ENCODE peak calls at places on chromosomes 12 and 14, in seven cellular contexts. One of them, this sample, is unnamed. For H3K4me1, the result is how much of the 10 kb centered on the place peaks cover.

GRCh38 chr12:90173499-90174197 is 465.0 kb upstream of the ATP2B1 start:
- DNase-seq in vagina: no peak
- DNase-seq in aorta: no peak
- DNase-seq in colonic mucosa: no peak
- DNase-seq in neural progenitor cell: no peak
- DNase-seq in Peyer's patch: no peak
- DNase-seq in CD4-positive, alpha-beta memory T cell: no peak
- DNase-seq in this sample: no peak

GRCh38 chr14:65352964-65353530 is 59.5 kb upstream of the FUT8 start:
- DNase-seq in colonic mucosa: peak
- DNase-seq in Peyer's patch: peak
- DNase-seq in aorta: no peak
- DNase-seq in CD4-positive, alpha-beta memory T cell: no peak
- DNase-seq in vagina: no peak
- DNase-seq in neural progenitor cell: no peak
- DNase-seq in this sample: peak

GRCh38 chr14:105629886-105630215 is 103.5 kb downstream of the TMEM121 start:
- DNase-seq in neural progenitor cell: no peak
- DNase-seq in colonic mucosa: no peak
- DNase-seq in aorta: no peak
- DNase-seq in Peyer's patch: no peak
- DNase-seq in vagina: no peak
- DNase-seq in CD4-positive, alpha-beta memory T cell: no peak
- DNase-seq in this sample: no peak

GRCh38 chr12:90010089-90010488 is 301.5 kb upstream of the ATP2B1 start:
- DNase-seq in vagina: no peak
- DNase-seq in aorta: no peak
- DNase-seq in CD4-positive, alpha-beta memory T cell: no peak
- DNase-seq in neural progenitor cell: peak
- DNase-seq in colonic mucosa: no peak
- DNase-seq in Peyer's patch: no peak
- DNase-seq in this sample: no peak

GRCh38 chr12:57631566-57632368 is 1.2 kb downstream of the B4GALNT1 start:
- DNase-seq in neural progenitor cell: peak
- DNase-seq in CD4-positive, alpha-beta memory T cell: no peak
- DNase-seq in colonic mucosa: no peak
- DNase-seq in Peyer's patch: no peak
- DNase-seq in aorta: no peak
- DNase-seq in vagina: no peak
- DNase-seq in this sample: no peak

GRCh38 chr12:33967760-33968159 is 54.5 kb upstream of the ALG10 start:
- DNase-seq in colonic mucosa: no peak
- DNase-seq in Peyer's patch: no peak
- DNase-seq in vagina: no peak
- DNase-seq in CD4-positive, alpha-beta memory T cell: no peak
- DNase-seq in aorta: no peak
- DNase-seq in neural progenitor cell: no peak
- DNase-seq in this sample: no peak

GRCh38 chr12:2251485-2252179 is 198.8 kb downstream of the CACNA1C start:
- DNase-seq in aorta: no peak
- DNase-seq in CD4-positive, alpha-beta memory T cell: no peak
- DNase-seq in colonic mucosa: no peak
- DNase-seq in neural progenitor cell: no peak
- DNase-seq in vagina: no peak
- DNase-seq in Peyer's patch: no peak
- DNase-seq in this sample: no peak

GRCh38 chr12:53998174-53998899 is 1.6 kb upstream of the HOXC9 start:
- DNase-seq in CD4-positive, alpha-beta memory T cell: no peak
- DNase-seq in aorta: no peak
- DNase-seq in Peyer's patch: no peak
- DNase-seq in vagina: no peak
- DNase-seq in colonic mucosa: no peak
- DNase-seq in neural progenitor cell: no peak
- DNase-seq in this sample: no peak

GRCh38 chr14:76917158-76917596 is 91.0 kb downstream of the LRRC74A start:
- DNase-seq in colonic mucosa: peak
- DNase-seq in aorta: peak
- DNase-seq in vagina: no peak
- DNase-seq in CD4-positive, alpha-beta memory T cell: no peak
- DNase-seq in Peyer's patch: peak
- DNase-seq in neural progenitor cell: peak
- DNase-seq in this sample: peak

GRCh38 chr14:89415139-89415538 is 1.9 kb downstream of the FOXN3 start:
- DNase-seq in CD4-positive, alpha-beta memory T cell: no peak
- DNase-seq in Peyer's patch: no peak
- DNase-seq in colonic mucosa: no peak
- DNase-seq in aorta: no peak
- DNase-seq in neural progenitor cell: no peak
- DNase-seq in vagina: no peak
- DNase-seq in this sample: no peak

GRCh38 chr14:89349196-89350008 is 67.6 kb downstream of the FOXN3 start:
- DNase-seq in Peyer's patch: peak
- DNase-seq in colonic mucosa: peak
- DNase-seq in CD4-positive, alpha-beta memory T cell: no peak
- DNase-seq in vagina: no peak
- DNase-seq in aorta: no peak
- DNase-seq in neural progenitor cell: peak
- DNase-seq in this sample: peak

GRCh38 chr14:81970307-81970706 is 436.7 kb upstream of the SEL1L start:
- DNase-seq in colonic mucosa: no peak
- DNase-seq in CD4-positive, alpha-beta memory T cell: no peak
- DNase-seq in neural progenitor cell: no peak
- DNase-seq in vagina: no peak
- DNase-seq in Peyer's patch: no peak
- DNase-seq in aorta: no peak
- DNase-seq in this sample: no peak

GRCh38 chr12:12007001-12007712 is 63.6 kb upstream of the BCL2L14 start:
- DNase-seq in colonic mucosa: no peak
- DNase-seq in Peyer's patch: no peak
- DNase-seq in aorta: no peak
- DNase-seq in neural progenitor cell: no peak
- DNase-seq in CD4-positive, alpha-beta memory T cell: peak
- DNase-seq in vagina: no peak
- DNase-seq in this sample: no peak

GRCh38 chr14:58832010-58832409 is 194.2 kb downstream of the DACT1 start:
- DNase-seq in aorta: no peak
- DNase-seq in neural progenitor cell: no peak
- DNase-seq in colonic mucosa: no peak
- DNase-seq in Peyer's patch: no peak
- DNase-seq in vagina: no peak
- DNase-seq in CD4-positive, alpha-beta memory T cell: no peak
- DNase-seq in this sample: peak

GRCh38 chr14:35051796-35052195 is 5.7 kb downstream of the FAM177A1 start:
- DNase-seq in vagina: no peak
- DNase-seq in Peyer's patch: no peak
- DNase-seq in neural progenitor cell: no peak
- DNase-seq in aorta: no peak
- DNase-seq in colonic mucosa: no peak
- DNase-seq in CD4-positive, alpha-beta memory T cell: no peak
- DNase-seq in this sample: no peak

GRCh38 chr14:24224618-24225071 is 7.5 kb downstream of the NEDD8 start:
- DNase-seq in vagina: no peak
- DNase-seq in Peyer's patch: no peak
- DNase-seq in aorta: no peak
- DNase-seq in neural progenitor cell: no peak
- DNase-seq in CD4-positive, alpha-beta memory T cell: no peak
- DNase-seq in colonic mucosa: no peak
- DNase-seq in this sample: no peak

GRCh38 chr14:59869381-59870255 is 958 bp downstream of the RTN1 start:
- DNase-seq in CD4-positive, alpha-beta memory T cell: no peak
- DNase-seq in Peyer's patch: no peak
- DNase-seq in colonic mucosa: no peak
- DNase-seq in aorta: no peak
- DNase-seq in vagina: no peak
- DNase-seq in neural progenitor cell: peak
- DNase-seq in this sample: no peak

GRCh38 chr12:89163918-89164317 is 188.4 kb downstream of the DUSP6 start:
- DNase-seq in aorta: no peak
- DNase-seq in colonic mucosa: no peak
- DNase-seq in neural progenitor cell: no peak
- DNase-seq in vagina: no peak
- DNase-seq in CD4-positive, alpha-beta memory T cell: no peak
- DNase-seq in Peyer's patch: no peak
- DNase-seq in this sample: no peak

DNA sequence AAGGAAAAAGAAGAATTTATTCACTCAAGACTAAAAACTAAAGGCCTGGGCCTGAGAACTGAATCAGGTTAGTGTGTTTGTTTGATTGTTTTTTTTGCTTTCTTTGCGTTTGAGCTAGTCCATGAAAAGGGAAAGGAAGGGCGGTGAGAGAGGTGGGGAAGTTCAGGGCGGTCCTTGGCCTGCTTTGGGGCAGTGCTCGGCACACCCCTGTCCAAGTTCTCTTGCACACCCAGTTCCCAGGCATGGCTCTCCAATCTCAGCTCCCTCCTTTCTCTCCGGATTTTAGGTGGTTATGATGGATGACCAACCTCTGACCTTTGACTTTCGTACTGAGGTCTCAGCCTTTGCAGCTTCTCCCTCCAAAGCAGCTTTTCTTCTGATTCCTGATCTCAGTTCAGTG is 11.3 kb downstream of the COA8 start:
- DNase-seq in Peyer's patch: no peak
- DNase-seq in aorta: no peak
- DNase-seq in colonic mucosa: no peak
- DNase-seq in neural progenitor cell: no peak
- DNase-seq in CD4-positive, alpha-beta memory T cell: no peak
- DNase-seq in vagina: no peak
- DNase-seq in this sample: no peak
- H3K27ac ChIP-seq in Peyer's patch: no peak
- H3K27ac ChIP-seq in aorta: no peak
- H3K27ac ChIP-seq in colonic mucosa: no peak
- H3K27ac ChIP-seq in neural progenitor cell: no peak
- H3K27ac ChIP-seq in CD4-positive, alpha-beta memory T cell: no peak
- H3K27ac ChIP-seq in vagina: no peak
- H3K27ac ChIP-seq in this sample: no peak

DNA sequence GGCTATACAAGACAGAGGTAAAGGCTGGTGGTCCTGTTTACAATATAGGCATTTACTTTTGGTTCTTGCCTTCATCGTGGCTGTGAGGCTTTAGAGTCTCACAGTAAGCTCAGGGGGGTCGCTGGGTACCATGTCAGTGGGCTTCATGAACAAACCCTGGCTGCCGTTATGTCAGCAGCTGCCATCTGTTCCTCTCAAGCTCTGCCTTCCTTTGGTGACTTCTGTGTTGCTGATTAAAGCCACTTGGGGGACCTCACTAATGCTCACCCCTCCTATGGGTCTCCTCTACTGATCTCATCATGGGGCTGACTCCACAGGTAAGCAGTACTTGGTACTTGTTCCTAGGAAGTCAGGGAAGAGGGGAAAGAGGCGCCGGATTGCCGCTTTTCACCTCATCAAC is 268.7 kb downstream of the TTC6 start:
- DNase-seq in aorta: no peak
- DNase-seq in CD4-positive, alpha-beta memory T cell: no peak
- DNase-seq in neural progenitor cell: no peak
- DNase-seq in Peyer's patch: no peak
- DNase-seq in vagina: no peak
- DNase-seq in colonic mucosa: no peak
- DNase-seq in this sample: no peak
- H3K4me3 ChIP-seq in aorta: no peak
- H3K4me3 ChIP-seq in CD4-positive, alpha-beta memory T cell: no peak
- H3K4me3 ChIP-seq in neural progenitor cell: no peak
- H3K4me3 ChIP-seq in Peyer's patch: no peak
- H3K4me3 ChIP-seq in vagina: no peak
- H3K4me3 ChIP-seq in colonic mucosa: no peak
- H3K4me3 ChIP-seq in this sample: no peak

GRCh38 chr12:52220456-52220855 is 12.6 kb upstream of the KRT7 start:
- DNase-seq in Peyer's patch: peak
- DNase-seq in neural progenitor cell: no peak
- DNase-seq in vagina: no peak
- DNase-seq in aorta: no peak
- DNase-seq in colonic mucosa: no peak
- DNase-seq in CD4-positive, alpha-beta memory T cell: no peak
- DNase-seq in this sample: no peak
- H3K4me1 ChIP-seq in Peyer's patch: under half
- H3K4me1 ChIP-seq in neural progenitor cell: under half
- H3K4me1 ChIP-seq in vagina: under half
- H3K4me1 ChIP-seq in aorta: under half
- H3K4me1 ChIP-seq in colonic mucosa: under half
- H3K4me1 ChIP-seq in CD4-positive, alpha-beta memory T cell: under half
- H3K4me1 ChIP-seq in this sample: under half

DNA sequence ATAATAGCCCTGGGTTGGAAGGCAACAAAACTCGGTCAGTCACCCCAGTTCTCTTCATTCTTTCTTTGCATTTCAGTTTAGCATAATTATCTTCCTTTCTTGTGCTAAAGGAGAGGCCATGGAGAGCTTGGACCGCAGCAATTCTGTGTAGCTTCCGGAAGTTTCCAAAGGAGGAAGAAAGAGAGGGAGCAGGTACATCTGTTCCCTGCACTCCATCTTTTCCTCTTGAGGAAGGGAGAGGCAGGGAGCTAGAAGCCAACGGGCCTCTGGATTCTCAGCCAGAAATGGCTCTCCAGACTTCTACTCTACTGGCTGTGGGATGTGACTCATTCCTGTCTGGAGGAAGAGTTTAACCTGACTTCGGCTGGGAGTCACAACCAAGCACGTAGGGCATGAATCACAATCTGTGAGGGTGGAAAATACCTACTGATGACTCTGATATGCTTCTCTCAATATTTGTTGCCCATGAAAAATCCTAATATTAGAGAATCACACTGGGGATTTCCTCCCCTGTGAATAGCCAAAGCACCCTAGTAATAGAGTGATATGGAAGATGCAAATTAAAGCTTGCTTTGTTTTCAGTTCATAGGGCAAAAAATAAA is 17.0 kb downstream of the ANO6 start:
- DNase-seq in Peyer's patch: no peak
- DNase-seq in CD4-positive, alpha-beta memory T cell: no peak
- DNase-seq in neural progenitor cell: no peak
- DNase-seq in colonic mucosa: no peak
- DNase-seq in aorta: peak
- DNase-seq in vagina: no peak
- DNase-seq in this sample: peak
- H3K27ac ChIP-seq in Peyer's patch: no peak
- H3K27ac ChIP-seq in CD4-positive, alpha-beta memory T cell: no peak
- H3K27ac ChIP-seq in neural progenitor cell: peak
- H3K27ac ChIP-seq in colonic mucosa: peak
- H3K27ac ChIP-seq in aorta: peak
- H3K27ac ChIP-seq in vagina: peak
- H3K27ac ChIP-seq in this sample: peak

GRCh38 chr12:6791931-6792520 is 2.7 kb downstream of the CD4 start:
- DNase-seq in vagina: no peak
- DNase-seq in Peyer's patch: no peak
- DNase-seq in CD4-positive, alpha-beta memory T cell: no peak
- DNase-seq in colonic mucosa: no peak
- DNase-seq in aorta: no peak
- DNase-seq in neural progenitor cell: no peak
- DNase-seq in this sample: no peak

GRCh38 chr12:6788972-6789905 is at the start of gene CD4:
- DNase-seq in Peyer's patch: peak
- DNase-seq in colonic mucosa: peak
- DNase-seq in neural progenitor cell: no peak
- DNase-seq in CD4-positive, alpha-beta memory T cell: peak
- DNase-seq in aorta: peak
- DNase-seq in vagina: no peak
- DNase-seq in this sample: no peak

GRCh38 chr12:6792522-6793201 is 3.3 kb downstream of the CD4 start:
- DNase-seq in aorta: peak
- DNase-seq in colonic mucosa: no peak
- DNase-seq in Peyer's patch: no peak
- DNase-seq in neural progenitor cell: peak
- DNase-seq in CD4-positive, alpha-beta memory T cell: peak
- DNase-seq in vagina: no peak
- DNase-seq in this sample: no peak

GRCh38 chr12:6787309-6787708 is 2.0 kb upstream of the CD4 start:
- DNase-seq in neural progenitor cell: no peak
- DNase-seq in Peyer's patch: no peak
- DNase-seq in vagina: no peak
- DNase-seq in aorta: no peak
- DNase-seq in colonic mucosa: no peak
- DNase-seq in CD4-positive, alpha-beta memory T cell: no peak
- DNase-seq in this sample: no peak

GRCh38 chr12:6790496-6791150 is 1.3 kb downstream of the CD4 start:
- DNase-seq in vagina: no peak
- DNase-seq in aorta: no peak
- DNase-seq in CD4-positive, alpha-beta memory T cell: peak
- DNase-seq in neural progenitor cell: no peak
- DNase-seq in Peyer's patch: no peak
- DNase-seq in colonic mucosa: no peak
- DNase-seq in this sample: no peak
- H3K4me3 ChIP-seq in vagina: no peak
- H3K4me3 ChIP-seq in aorta: no peak
- H3K4me3 ChIP-seq in CD4-positive, alpha-beta memory T cell: peak
- H3K4me3 ChIP-seq in neural progenitor cell: no peak
- H3K4me3 ChIP-seq in Peyer's patch: peak
- H3K4me3 ChIP-seq in colonic mucosa: peak
- H3K4me3 ChIP-seq in this sample: no peak